ENCODE peak calls at places on chromosomes 11 and 22, in four cellular contexts. T is K562, B is GM12878, H is HepG2. O is an unnamed sample.

GRCh38 chr22:40238425-40239344 is 61.0 kb downstream of the TNRC6B start:
- DNase-seq in B (no peak), T (no peak), H (no peak), O (no peak)

GRCh38 chr11:70666336-70666735 is 268.0 kb downstream of the CTTN start:
- DNase-seq in T (no peak), H (no peak), B (no peak), O (no peak)

GRCh38 chr11:106397787-106398355 is 320.4 kb downstream of the AASDHPPT start:
- DNase-seq in T (no peak), H (no peak), B (no peak), O (no peak)

GRCh38 chr11:86179646-86180064 is 64.9 kb upstream of the EED start:
- DNase-seq in H (peak), T (no peak), B (no peak), O (no peak)

GRCh38 chr22:29195964-29196666 is 9.6 kb upstream of the EMID1 start:
- DNase-seq in H (no peak), T (no peak), B (no peak), O (peak)

GRCh38 chr11:17739945-17740338 is 5.4 kb downstream of the KCNC1 start:
- DNase-seq in B (no peak), T (no peak), H (no peak), O (no peak)

GRCh38 chr11:18765554-18765953 is 26.0 kb downstream of the PTPN5 start:
- DNase-seq in H (no peak), T (no peak), B (no peak), O (no peak)

GRCh38 chr11:96098511-96099241 is 174.8 kb upstream of the MTMR2 start:
- DNase-seq in H (peak), T (no peak), B (no peak), O (no peak)

GRCh38 chr11:69640995-69641581 is at the start of gene CCND1:
- DNase-seq in T (peak), H (peak), B (no peak), O (peak)

GRCh38 chr22:37681556-37682049 is 4.5 kb upstream of the NOL12 start:
- DNase-seq in B (no peak), H (peak), T (peak), O (peak)

GRCh38 chr11:84003181-84003580 is 717.0 kb upstream of the CCDC90B start:
- DNase-seq in T (no peak), B (no peak), H (no peak), O (no peak)

GRCh38 chr11:3049430-3050243 is 7.6 kb downstream of the CARS1 start:
- DNase-seq in H (no peak), B (peak), T (no peak), O (no peak)

GRCh38 chr11:763549-764321 is 13.6 kb downstream of the GATD1 start:
- DNase-seq in T (no peak), B (no peak), H (no peak), O (no peak)

GRCh38 chr11:13679768-13680167 is 11.3 kb downstream of the FAR1 start:
- DNase-seq in H (no peak), B (no peak), T (no peak), O (no peak)

GRCh38 chr22:30890689-30891442 is 77.7 kb downstream of the MORC2 start:
- DNase-seq in H (no peak), B (no peak), T (peak), O (peak)

GRCh38 chr11:67026941-67027340 is 4.0 kb downstream of the SYT12 start:
- DNase-seq in H (no peak), B (no peak), T (no peak), O (no peak)

GRCh38 chr11:25758145-25758661 is 573.7 kb upstream of the ANO3 start:
- DNase-seq in B (no peak), T (no peak), H (no peak), O (no peak)

GRCh38 chr22:26617251-26618199 is at the start of gene CRYBB1:
- DNase-seq in H (no peak), T (peak), B (no peak), O (no peak)

GRCh38 chr11:6611092-6612007 is 666 bp downstream of the TAF10 start:
- DNase-seq in T (no peak), B (no peak), H (no peak), O (peak)

GRCh38 chr22:47036936-47037485 is 274.6 kb downstream of the TBC1D22A start:
- DNase-seq in H (no peak), B (no peak), T (no peak), O (no peak)

GRCh38 chr22:49228431-49229037 is 599.1 kb downstream of the BRD1 start:
- DNase-seq in H (no peak), T (no peak), B (no peak), O (no peak)

GRCh38 chr11:92269841-92270240 is 45.2 kb downstream of the FAT3 start:
- DNase-seq in B (no peak), H (no peak), T (no peak), O (no peak)

GRCh38 chr11:92266821-92267220 is 42.2 kb downstream of the FAT3 start:
- DNase-seq in H (peak), T (no peak), B (no peak), O (no peak)

GRCh38 chr11:92267968-92268367 is 43.4 kb downstream of the FAT3 start:
- DNase-seq in B (no peak), T (no peak), H (no peak), O (no peak)

GRCh38 chr11:92268546-92268945 is 43.9 kb downstream of the FAT3 start:
- DNase-seq in B (no peak), H (no peak), T (no peak), O (no peak)

GRCh38 chr11:92269021-92269420 is 44.4 kb downstream of the FAT3 start:
- DNase-seq in T (no peak), H (peak), B (no peak), O (no peak)
- TF ChIP-seq FOXM1 in T (no peak), H (no peak), B (no peak), O (no peak)

DNA sequence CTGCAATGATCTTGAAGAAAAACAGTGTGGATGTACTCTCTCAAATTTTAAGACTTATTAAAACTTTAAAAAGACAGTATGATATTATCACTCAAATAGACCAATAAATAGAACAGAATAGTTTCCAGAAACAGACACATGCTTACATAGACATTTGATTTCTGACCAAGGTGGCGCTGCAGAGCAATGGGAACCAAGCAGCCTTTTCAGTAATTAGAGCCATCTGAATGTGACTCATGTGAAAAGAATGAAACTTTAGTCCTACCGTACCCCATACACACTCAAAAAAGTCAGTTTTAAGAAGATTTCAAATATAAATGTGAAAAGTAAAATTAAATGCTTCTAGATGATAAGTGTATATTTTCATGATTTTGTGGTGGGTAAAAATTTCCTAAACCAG is 74.2 kb upstream of the MS4A8 start:
- DNase-seq in H (peak), B (no peak), T (no peak), O (no peak)
- TF ChIP-seq BHLHE40 in H (no peak), B (no peak), T (no peak), O (no peak)

GRCh38 chr11:119450590-119450989 is 27.6 kb upstream of the THY1 start:
- DNase-seq in T (no peak), H (no peak), B (no peak), O (no peak)
- TF ChIP-seq FOXM1 in T (no peak), H (no peak), B (no peak), O (no peak)

DNA sequence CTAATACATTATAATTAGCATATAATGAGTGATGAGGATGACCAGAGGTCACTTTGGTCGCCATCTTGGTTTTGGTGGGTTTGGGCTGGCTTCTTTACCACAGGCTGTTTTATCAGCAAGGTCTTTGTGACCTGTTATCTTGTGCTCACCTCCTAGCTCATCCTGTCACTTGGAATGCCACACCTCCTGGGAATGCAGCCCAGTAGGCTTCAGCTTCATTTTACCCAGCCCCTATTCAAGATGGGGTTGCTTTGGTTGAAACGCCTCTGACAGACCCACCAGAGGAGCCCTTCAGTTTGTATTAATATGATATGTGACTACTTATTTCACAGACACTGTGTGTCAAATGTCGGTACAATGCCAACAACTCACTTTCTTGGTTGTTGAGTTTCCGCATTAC is 20.2 kb downstream of the FOLR3 start:
- DNase-seq in H (no peak), B (no peak), T (no peak), O (no peak)
- TF ChIP-seq BHLHE40 in H (no peak), B (no peak), T (no peak), O (no peak)

DNA sequence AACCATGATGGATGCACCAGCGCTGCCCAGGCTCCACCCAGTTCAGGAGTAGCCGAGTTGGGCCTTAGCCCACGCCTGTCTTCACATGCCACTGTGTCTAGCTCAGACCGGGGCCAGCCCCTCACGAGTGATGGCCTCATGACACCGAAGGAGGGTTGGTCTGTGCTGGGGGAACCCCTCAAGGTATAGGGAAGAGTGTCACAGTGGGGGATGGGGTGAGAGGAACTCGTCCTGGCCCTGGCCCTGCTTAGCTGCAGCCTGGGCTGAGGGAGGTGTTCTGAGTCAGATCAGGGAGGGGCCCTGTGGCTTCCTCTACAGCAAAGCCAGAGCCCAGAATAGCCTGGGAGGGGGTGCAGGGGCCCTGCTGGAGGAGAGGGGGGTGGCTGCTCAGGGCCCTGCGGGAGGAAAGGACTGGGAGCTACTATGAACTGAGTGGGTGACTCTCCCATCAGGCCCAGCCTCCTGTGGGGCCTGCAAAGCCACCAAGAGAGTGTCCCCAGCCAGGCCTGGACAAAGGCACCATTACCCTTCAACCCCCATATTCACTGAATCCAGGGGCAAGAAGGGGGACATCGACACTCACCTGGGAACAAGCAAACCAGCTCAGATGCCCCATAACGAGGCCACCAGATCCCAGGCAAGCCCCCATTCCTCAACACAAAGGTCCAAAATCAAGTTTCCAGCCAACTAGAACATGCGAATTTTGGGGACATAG is 41.2 kb downstream of the IGLL5 start:
- DNase-seq in B (peak), T (no peak), H (no peak), O (no peak)
- TF ChIP-seq FOXM1 in B (no peak), T (no peak), H (no peak), O (no peak)

GRCh38 chr11:120471131-120471530 is 40.4 kb upstream of the GRIK4 start:
- DNase-seq in B (no peak), H (no peak), T (no peak), O (no peak)
- TF ChIP-seq BHLHE40 in B (no peak), H (no peak), T (no peak), O (no peak)

GRCh38 chr11:113182288-113182687 is 132.1 kb upstream of the TTC12 start:
- DNase-seq in B (no peak), H (no peak), T (no peak), O (no peak)

GRCh38 chr11:113181094-113181493 is 133.3 kb upstream of the TTC12 start:
- DNase-seq in B (no peak), T (no peak), H (no peak), O (no peak)

GRCh38 chr11:113188433-113188834 is 125.9 kb upstream of the TTC12 start:
- DNase-seq in T (no peak), B (peak), H (no peak), O (no peak)

GRCh38 chr11:113179181-113179701 is 135.1 kb upstream of the TTC12 start:
- DNase-seq in B (no peak), T (no peak), H (no peak), O (peak)

DNA sequence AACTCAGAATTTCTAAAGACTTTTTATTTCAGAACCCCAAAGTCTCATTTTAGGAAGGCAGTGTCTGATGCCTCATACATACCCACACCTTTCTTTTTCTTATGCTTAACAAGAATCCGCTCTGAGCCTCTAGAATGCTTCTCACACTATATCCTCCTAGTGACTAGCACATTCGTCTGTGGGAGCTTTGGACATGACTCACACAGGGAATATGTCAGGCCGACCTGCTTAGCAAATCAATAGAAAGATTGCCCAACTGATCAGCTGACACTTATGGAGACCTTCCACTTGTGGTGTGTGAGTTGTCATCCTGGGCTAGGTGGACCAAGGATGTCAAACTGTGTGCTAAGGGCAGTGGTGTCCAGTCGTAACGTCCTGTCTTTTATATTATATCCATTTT is 129.9 kb upstream of the TTC12 start:
- DNase-seq in B (no peak), H (peak), T (no peak), O (no peak)
- TF ChIP-seq FOXM1 in B (no peak), H (no peak), T (no peak), O (no peak)

GRCh38 chr11:14974021-14974698 is 2.0 kb upstream of the CALCA start:
- DNase-seq in H (no peak), B (no peak), T (no peak), O (no peak)

GRCh38 chr11:14972581-14973490 is 685 bp upstream of the CALCA start:
- DNase-seq in H (no peak), T (no peak), B (no peak), O (no peak)

GRCh38 chr11:14971865-14972580 is at the start of gene CALCA:
- DNase-seq in B (no peak), H (no peak), T (no peak), O (no peak)

GRCh38 chr11:14974723-14975587 is 2.8 kb upstream of the CALCA start:
- DNase-seq in B (no peak), H (peak), T (peak), O (peak)

DNA sequence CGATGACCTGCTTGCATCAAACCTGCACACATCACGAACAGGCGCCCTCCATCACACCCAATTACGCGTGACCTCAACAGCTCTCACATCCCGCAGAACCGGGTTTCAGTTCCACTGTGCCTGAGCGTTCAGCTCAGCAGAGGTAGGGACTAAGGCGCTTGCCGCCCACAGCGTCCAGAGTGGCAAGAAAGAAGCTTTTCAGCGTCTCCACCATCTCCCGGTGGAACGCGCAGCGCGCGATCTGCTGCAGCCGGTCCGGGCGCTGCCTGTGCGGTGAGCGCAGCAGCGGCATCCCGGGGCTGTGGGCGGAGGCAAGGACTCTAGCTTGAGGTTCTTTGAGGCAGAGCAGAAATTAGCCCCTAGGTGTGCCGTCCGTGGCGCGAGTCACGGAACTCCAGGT is 1.5 kb upstream of the CALCA start:
- DNase-seq in H (no peak), T (no peak), B (no peak), O (no peak)
- TF ChIP-seq BHLHE40 in H (no peak), T (no peak), B (no peak), O (no peak)